ENCODE peak calls at places on chromosomes 16 and 17, in five cellular contexts. Q is brain microvascular endothelial cell, K is upper lobe of left lung, M is cardiac fibroblast, J is adrenal gland. A is an unnamed sample.

GRCh38 chr17:77356690-77357201 is 216.0 kb downstream of the SEC14L1 start:
- DNase-seq in Q (no peak), K (peak; percentile 17), M (no peak), J (peak; percentile 46), A (no peak)

GRCh38 chr16:5108505-5109158 is 11.0 kb upstream of the EEF2KMT start:
- DNase-seq in Q (no peak), K (peak; percentile 24), M (no peak), J (no peak), A (no peak)

GRCh38 chr17:50365649-50366393 is 7.2 kb downstream of the MRPL27 start:
- DNase-seq in Q (no peak), K (no peak), M (no peak), J (no peak), A (no peak)

GRCh38 chr17:44655983-44656700 is at the start of gene MEIOC:
- DNase-seq in Q (peak; percentile 7), K (no peak), M (no peak), J (no peak), A (no peak)

GRCh38 chr16:8961811-8962390 is 1.8 kb downstream of the USP7 start:
- DNase-seq in Q (no peak), K (no peak), M (no peak), J (no peak), A (no peak)

GRCh38 chr17:44210342-44211192 is 8.9 kb downstream of the UBTF start:
- DNase-seq in Q (peak; percentile 76), K (peak; percentile 95), M (peak; percentile 86), J (peak; percentile 90), A (peak; percentile 87)

GRCh38 chr17:6067060-6067459 is 3.1 kb upstream of the WSCD1 start:
- DNase-seq in Q (no peak), K (no peak), M (no peak), J (peak; percentile 27), A (no peak)

GRCh38 chr16:35664091-35664693 is 2204.8 kb downstream of the TP53TG3F start:
- DNase-seq in Q (no peak), K (no peak), M (no peak), J (no peak), A (no peak)

GRCh38 chr17:28972437-28972836 is 21.1 kb upstream of the PHF12 start:
- DNase-seq in Q (no peak), K (no peak), M (no peak), J (no peak), A (no peak)

GRCh38 chr17:81801327-81801726 is 2.6 kb upstream of the GCGR start:
- DNase-seq in Q (no peak), K (no peak), M (no peak), J (no peak), A (no peak)

GRCh38 chr16:57531635-57532220 is 4.6 kb downstream of the CCDC102A start:
- DNase-seq in Q (no peak), K (peak; percentile 9), M (no peak), J (no peak), A (no peak)

GRCh38 chr16:2194852-2195315 is 1.5 kb downstream of the CASKIN1 start:
- DNase-seq in Q (peak; percentile 12), K (peak; percentile 65), M (peak; percentile 62), J (no peak), A (peak; percentile 51)

GRCh38 chr17:56171186-56171959 is 18.1 kb downstream of the ANKFN1 start:
- DNase-seq in Q (no peak), K (no peak), M (no peak), J (no peak), A (no peak)

GRCh38 chr17:7223375-7223774 is 3.6 kb downstream of the ACADVL start:
- DNase-seq in Q (no peak), K (no peak), M (no peak), J (no peak), A (no peak)

GRCh38 chr17:76156662-76156991 is 15.6 kb upstream of the FOXJ1 start:
- DNase-seq in Q (no peak), K (no peak), M (no peak), J (no peak), A (no peak)

GRCh38 chr17:2081564-2081963 is 26.7 kb downstream of the HIC1 start:
- DNase-seq in Q (no peak), K (no peak), M (peak; percentile 77), J (no peak), A (peak; percentile 45)

GRCh38 chr16:56263711-56264608 is 72.7 kb downstream of the GNAO1 start:
- DNase-seq in Q (peak; percentile 36), K (no peak), M (no peak), J (no peak), A (no peak)

GRCh38 chr16:85360323-85361277 is 248.3 kb upstream of the CIBAR2 start:
- DNase-seq in Q (no peak), K (peak; percentile 57), M (no peak), J (no peak), A (no peak)

GRCh38 chr16:49593423-49594040 is 219.9 kb downstream of the C16orf78 start:
- DNase-seq in Q (no peak), K (no peak), M (no peak), J (peak; percentile 10), A (no peak)

GRCh38 chr16:525520-526180 is 1.9 kb upstream of the CAPN15 start:
- DNase-seq in Q (peak; percentile 82), K (no peak), M (peak; percentile 90), J (peak; percentile 37), A (peak; percentile 80)

GRCh38 chr17:47895254-47895855 is 681 bp upstream of the SP2 start:
- DNase-seq in Q (no peak), K (peak; percentile 55), M (peak; percentile 52), J (peak; percentile 36), A (peak; percentile 28)

GRCh38 chr16:66344533-66345145 is 21.9 kb upstream of the CDH5 start:
- DNase-seq in Q (peak; percentile 45), K (no peak), M (peak; percentile 66), J (no peak), A (peak; percentile 67)

GRCh38 chr17:76398523-76399174 is 14.2 kb downstream of the SPHK1 start:
- DNase-seq in Q (no peak), K (no peak), M (no peak), J (no peak), A (no peak)

GRCh38 chr16:4936991-4937781 is at the start of gene PPL:
- DNase-seq in Q (no peak), K (peak; percentile 93), M (no peak), J (peak; percentile 87), A (no peak)

GRCh38 chr16:84062734-84063640 is 20.4 kb upstream of the SLC38A8 start:
- DNase-seq in Q (peak; percentile 80), K (peak; percentile 82), M (peak; percentile 82), J (peak; percentile 85), A (peak; percentile 81)

GRCh38 chr16:84068041-84068440 is 25.4 kb upstream of the SLC38A8 start:
- DNase-seq in Q (no peak), K (no peak), M (no peak), J (no peak), A (no peak)

GRCh38 chr16:84063972-84064371 is 21.4 kb upstream of the SLC38A8 start:
- DNase-seq in Q (no peak), K (no peak), M (no peak), J (no peak), A (no peak)

GRCh38 chr16:84067640-84068039 is 25.0 kb upstream of the SLC38A8 start:
- DNase-seq in Q (no peak), K (no peak), M (no peak), J (no peak), A (no peak)

DNA sequence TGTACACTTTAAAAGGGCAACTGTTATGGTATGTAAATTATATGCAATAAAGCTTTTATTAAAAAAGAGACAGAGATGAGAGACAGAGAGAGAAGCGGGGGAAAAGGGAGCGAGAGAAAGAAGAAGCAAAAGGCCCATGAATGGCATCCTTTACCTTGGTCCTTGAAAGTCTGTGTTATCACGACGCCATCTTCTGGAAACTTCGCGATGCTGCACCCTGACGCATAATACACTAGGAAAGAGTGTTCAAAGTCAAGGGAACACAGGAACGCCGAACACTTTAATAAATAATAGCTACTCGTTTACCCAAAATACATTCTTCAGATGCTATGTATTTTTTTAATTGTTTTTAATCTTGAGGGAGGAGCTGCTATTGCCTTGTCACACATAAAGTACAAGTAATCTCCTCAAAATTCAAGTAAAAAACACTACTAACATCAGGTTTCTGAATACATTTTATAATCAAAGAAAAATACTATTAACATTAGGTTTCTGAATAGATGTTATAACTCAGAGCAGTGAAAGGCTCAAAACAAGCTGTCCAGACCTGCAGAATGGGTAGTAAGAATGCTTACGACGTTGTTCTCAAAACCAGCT is 23.0 kb upstream of the SLC38A8 start:
- DNase-seq in Q (peak; percentile 61), K (peak; percentile 48), M (peak; percentile 74), J (peak; percentile 68), A (peak; percentile 72)
- TF ChIP-seq CTCF in Q (peak; percentile 86), K (peak; percentile 52), M (peak; percentile 76), J (peak; percentile 76), A (peak; percentile 84)

GRCh38 chr17:4313482-4314114 is 49.8 kb upstream of the ANKFY1 start:
- DNase-seq in Q (no peak), K (no peak), M (peak; percentile 17), J (no peak), A (no peak)
- H3K4me3 ChIP-seq in Q (no peak overlapping the region), K (no peak overlapping the region), M (no peak overlapping the region), J (no peak overlapping the region), A (no peak overlapping the region)

GRCh38 chr17:41895617-41896016 is 23.1 kb downstream of the ACLY start:
- DNase-seq in Q (no peak), K (no peak), M (no peak), J (no peak), A (no peak)

GRCh38 chr17:41893384-41893783 is 25.4 kb downstream of the ACLY start:
- DNase-seq in Q (no peak), K (no peak), M (no peak), J (no peak), A (no peak)

GRCh38 chr17:41891135-41892065 is 26.2 kb upstream of the KLHL11 start:
- DNase-seq in Q (no peak), K (no peak), M (peak; percentile 25), J (no peak), A (no peak)

GRCh38 chr17:41896726-41897125 is 22.0 kb downstream of the ACLY start:
- DNase-seq in Q (no peak), K (no peak), M (no peak), J (no peak), A (no peak)

DNA sequence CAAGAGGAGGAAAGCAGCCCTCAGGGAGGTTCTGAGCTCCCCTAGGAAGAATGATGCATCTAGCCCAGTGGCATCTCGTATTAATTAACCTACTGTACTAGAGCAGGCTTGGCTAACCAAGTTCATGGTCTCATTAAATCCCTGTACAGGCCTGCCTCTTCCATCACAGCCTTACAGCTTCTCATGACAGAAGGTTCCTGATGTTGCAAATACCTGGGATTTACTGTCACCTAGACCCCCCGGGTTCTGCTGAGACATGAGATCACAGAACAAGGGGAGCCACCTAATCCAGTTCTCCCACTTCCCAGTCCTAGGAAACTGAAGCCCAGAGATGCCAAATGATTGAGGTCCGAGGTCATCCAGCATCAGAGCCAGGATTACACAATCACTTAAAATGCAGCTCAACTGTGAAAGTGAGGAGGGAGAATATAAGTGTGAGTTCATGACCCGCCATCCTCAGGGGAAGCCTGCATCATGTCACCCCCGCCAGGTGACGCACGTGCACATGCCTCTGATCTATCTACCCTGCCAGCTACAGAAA is 23.9 kb downstream of the ACLY start:
- DNase-seq in Q (peak; percentile 55), K (no peak), M (peak; percentile 71), J (no peak), A (peak; percentile 66)
- TF ChIP-seq CTCF in Q (peak; percentile 3), K (no peak), M (no peak), J (no peak), A (no peak)

GRCh38 chr17:20010886-20011402 is 1.8 kb downstream of the SPECC1 start:
- DNase-seq in Q (no peak), K (no peak), M (no peak), J (no peak), A (no peak)
- H3K4me3 ChIP-seq in Q (no peak overlapping the region), K (no peak overlapping the region), M (no peak overlapping the region), J (no peak overlapping the region), A (no peak overlapping the region)

A was measured in fibroblast of pulmonary artery.